ENCODE peak calls at places on chromosome 6, in six cellular contexts. S, G, E, O, Y and N are unnamed samples.

GRCh38 chr6:19836799-19837510 is at the start of gene ID4:
- ATAC-seq in O (peak; percentile 95), G (peak; percentile 84), E (no peak), S (no peak), Y (no peak), N (peak; percentile 95)

GRCh38 chr6:125829433-125829832 is 38.7 kb downstream of the NCOA7 start:
- ATAC-seq in S (no peak), Y (peak; percentile 17), G (no peak), O (no peak), E (peak; percentile 40), N (no peak)

GRCh38 chr6:148538251-148539190 is 195.9 kb downstream of the SASH1 start:
- ATAC-seq in E (no peak), O (no peak), S (peak; percentile 49), Y (no peak), G (no peak), N (no peak)

GRCh38 chr6:30570263-30570662 is 979 bp upstream of the ABCF1 start:
- ATAC-seq in O (no peak), G (no peak), S (peak; percentile 40), Y (no peak), E (no peak), N (no peak)

GRCh38 chr6:5562277-5562676 is 301.0 kb downstream of the FARS2 start:
- ATAC-seq in E (no peak), G (no peak), S (no peak), O (no peak), Y (no peak), N (no peak)

GRCh38 chr6:24961852-24962251 is 26.1 kb upstream of the RIPOR2 start:
- ATAC-seq in G (no peak), O (no peak), Y (peak; percentile 67), S (no peak), E (no peak), N (no peak)

GRCh38 chr6:14665827-14666724 is 548.5 kb downstream of the CD83 start:
- ATAC-seq in O (no peak), E (peak; percentile 65), Y (peak; percentile 74), G (no peak), S (no peak), N (peak; percentile 57)

GRCh38 chr6:56938634-56939294 is 16.1 kb upstream of the BEND6 start:
- ATAC-seq in Y (peak; percentile 29), E (peak; percentile 42), S (peak; percentile 57), O (peak; percentile 11), G (peak; percentile 100), N (no peak)

GRCh38 chr6:14095444-14095843 is 22.1 kb upstream of the CD83 start:
- ATAC-seq in Y (peak; percentile 79), S (no peak), G (no peak), O (no peak), E (no peak), N (no peak)

GRCh38 chr6:35602133-35602946 is 86.4 kb downstream of the FKBP5 start:
- ATAC-seq in S (peak; percentile 60), G (peak; percentile 40), E (peak; percentile 51), Y (no peak), O (peak; percentile 28), N (peak; percentile 85)

GRCh38 chr6:50096267-50096666 is 46.5 kb upstream of the DEFB112 start:
- ATAC-seq in E (no peak), Y (no peak), S (no peak), O (no peak), G (no peak), N (no peak)

GRCh38 chr6:73391735-73392134 is 2.9 kb upstream of the DDX43 start:
- ATAC-seq in S (no peak), O (no peak), Y (no peak), G (no peak), E (no peak), N (no peak)

GRCh38 chr6:77839292-77839691 is 186.5 kb downstream of the MEI4 start:
- ATAC-seq in E (no peak), S (no peak), Y (no peak), G (no peak), O (no peak), N (no peak)

GRCh38 chr6:18493421-18493891 is 106.3 kb downstream of the RNF144B start:
- ATAC-seq in Y (no peak), S (no peak), G (peak; percentile 39), E (no peak), O (peak; percentile 89), N (no peak)

GRCh38 chr6:111173341-111173740 is 86.0 kb downstream of the SLC16A10 start:
- ATAC-seq in Y (no peak), E (no peak), S (no peak), O (no peak), G (no peak), N (no peak)

GRCh38 chr6:25684565-25684964 is 32.5 kb downstream of the SCGN start:
- ATAC-seq in Y (no peak), G (no peak), S (no peak), E (peak; percentile 60), O (no peak), N (no peak)

GRCh38 chr6:104940881-104941693 is 15.8 kb upstream of the LIN28B start:
- ATAC-seq in S (peak; percentile 87), Y (peak; percentile 82), G (no peak), O (no peak), E (peak; percentile 98), N (peak; percentile 57)

GRCh38 chr6:158026054-158026900 is 44.6 kb downstream of the SYNJ2 start:
- ATAC-seq in O (peak; percentile 77), Y (peak; percentile 95), S (peak; percentile 46), G (peak; percentile 87), E (peak; percentile 93), N (peak; percentile 84)

GRCh38 chr6:37535701-37536461 is 36.2 kb upstream of the CCDC167 start:
- ATAC-seq in O (no peak), S (no peak), G (no peak), E (peak; percentile 60), Y (peak; percentile 70), N (no peak)

GRCh38 chr6:43196337-43196736 is 14.3 kb downstream of the CUL9 start:
- ATAC-seq in O (no peak), G (no peak), E (no peak), Y (no peak), S (peak; percentile 83), N (no peak)

GRCh38 chr6:14189122-14189521 is 71.5 kb downstream of the CD83 start:
- ATAC-seq in S (no peak), E (no peak), Y (no peak), O (no peak), G (no peak), N (no peak)

GRCh38 chr6:14889698-14890593 is 355.9 kb upstream of the JARID2 start:
- ATAC-seq in Y (no peak), E (peak; percentile 79), O (no peak), S (peak; percentile 33), G (no peak), N (no peak)

GRCh38 chr6:44642870-44643522 is 255.5 kb downstream of the CDC5L start:
- ATAC-seq in Y (peak; percentile 69), O (no peak), S (no peak), G (peak; percentile 47), E (peak; percentile 57), N (no peak)

GRCh38 chr6:106511274-106512047 is 117.8 kb downstream of the RTN4IP1 start:
- ATAC-seq in O (peak; percentile 1), G (peak; percentile 33), S (peak; percentile 28), Y (peak; percentile 13), E (no peak), N (peak; percentile 18)

DNA sequence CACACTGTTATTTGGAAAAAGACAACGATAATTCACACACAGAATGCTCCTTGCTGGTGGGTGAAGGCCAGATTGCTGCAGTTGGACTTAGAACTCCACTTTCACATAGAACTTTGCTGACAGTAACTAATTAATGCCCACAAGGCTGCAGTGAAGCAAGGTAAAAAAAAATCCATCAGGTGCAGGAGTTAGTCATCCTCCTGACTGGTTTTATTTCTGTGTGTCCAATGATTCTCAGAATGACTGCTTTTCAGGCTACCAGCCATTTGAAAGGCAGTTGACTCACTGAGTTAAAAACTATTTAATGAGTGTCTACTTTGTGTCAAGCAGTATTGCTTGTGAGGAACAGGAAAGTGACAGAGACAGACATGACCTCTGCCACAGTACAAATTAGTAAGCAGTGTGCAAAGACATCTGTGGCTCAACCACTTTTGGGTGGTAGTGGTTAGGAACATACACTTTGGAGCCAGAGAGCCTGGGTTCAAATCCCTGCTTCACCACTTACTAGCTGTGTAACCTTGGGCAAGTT is 41.9 kb downstream of the ELOVL5 start:
- ATAC-seq in Y (peak; percentile 81), G (peak; percentile 26), O (no peak), S (peak; percentile 89), E (no peak), N (no peak)
- TF ChIP-seq EP300 in Y (no peak), G (no peak), O (no peak), S (peak; percentile 67), E (no peak), N (no peak)

DNA sequence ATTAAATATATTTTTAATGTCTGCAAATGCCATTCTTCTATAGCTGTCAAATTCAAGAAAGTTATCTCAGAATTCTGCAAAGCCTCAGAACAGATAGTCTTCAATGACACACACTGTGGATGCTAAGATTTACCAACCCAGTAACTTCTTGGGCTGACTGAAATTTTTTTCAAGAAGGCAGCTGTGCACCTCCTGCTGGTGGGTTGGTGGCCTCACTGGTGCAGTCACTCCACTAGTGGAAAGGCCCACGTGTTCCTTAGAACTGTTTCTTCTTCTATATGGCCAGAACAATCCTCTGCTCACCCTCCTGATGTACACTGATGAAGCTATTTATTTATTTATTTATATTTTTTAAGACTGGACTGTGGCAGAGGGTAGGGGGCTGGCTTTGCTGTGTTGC is 28.1 kb upstream of the MTCL3 start:
- ATAC-seq in S (peak; percentile 69), E (peak; percentile 38), Y (peak; percentile 74), O (no peak), G (peak; percentile 34), N (no peak)
- TF ChIP-seq CTCF in S (peak; percentile 39), E (no peak), Y (peak; percentile 41), O (no peak), G (no peak), N (no peak)

GRCh38 chr6:87701676-87702588 is at the start of gene AKIRIN2:
- ATAC-seq in O (peak; percentile 97), E (peak; percentile 80), Y (peak; percentile 73), S (peak; percentile 85), G (peak; percentile 72), N (peak; percentile 95)

GRCh38 chr6:87699576-87699975 is 2.5 kb downstream of the AKIRIN2 start:
- ATAC-seq in E (no peak), O (no peak), G (no peak), Y (no peak), S (no peak), N (no peak)

GRCh38 chr6:87702589-87702945 is 534 bp upstream of the AKIRIN2 start:
- ATAC-seq in O (no peak), G (no peak), E (no peak), Y (peak; percentile 14), S (peak; percentile 41), N (peak; percentile 15)

GRCh38 chr6:87700351-87700728 is 1.7 kb downstream of the AKIRIN2 start:
- ATAC-seq in E (no peak), Y (no peak), S (no peak), G (no peak), O (no peak), N (no peak)

GRCh38 chr6:87700729-87701675 is 1.0 kb downstream of the AKIRIN2 start:
- ATAC-seq in O (no peak), E (peak; percentile 59), G (peak; percentile 30), S (peak; percentile 34), Y (peak; percentile 19), N (no peak)
- TF ChIP-seq POLR2A in O (no peak), E (no peak), G (no peak), S (peak; percentile 42), Y (peak; percentile 61), N (no peak)

DNA sequence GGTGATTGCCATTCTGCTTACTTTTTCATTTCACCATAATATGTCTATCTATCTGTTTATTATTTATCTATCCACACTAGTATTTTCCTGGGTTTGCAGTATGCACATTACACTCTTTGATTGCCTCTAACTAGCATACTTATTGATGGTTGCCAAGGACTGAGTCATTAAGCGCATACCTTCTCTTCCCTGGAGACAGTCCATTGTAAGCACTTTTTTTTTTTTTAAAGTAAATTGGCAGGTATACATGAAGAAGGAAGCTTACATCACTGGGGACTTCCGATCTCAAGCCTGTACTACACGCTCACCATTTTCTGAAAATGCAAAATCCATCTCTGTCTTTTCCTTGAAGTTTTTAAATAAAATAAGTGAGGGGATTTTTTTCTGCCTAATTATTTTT is 63.6 kb downstream of the HMGN3 start:
- ATAC-seq in S (no peak), G (no peak), O (no peak), E (no peak), Y (peak; percentile 51), N (no peak)
- TF ChIP-seq EP300 in S (no peak), G (no peak), O (no peak), E (no peak), Y (no peak), N (no peak)